ENCODE peak calls at places on chromosomes 6 and 20, in four cellular contexts. Q is HCT116, K is HepG2, E is K562. D is an unnamed sample.

GRCh38 chr20:37120497-37120896 is 24.7 kb upstream of the RBL1 start:
- DNase-seq in K (no peak), Q (no peak), E (no peak), D (no peak)

GRCh38 chr6:138651491-138651890 is 122.1 kb upstream of the CCDC28A start:
- DNase-seq in Q (no peak), K (no peak), E (no peak), D (no peak)

GRCh38 chr6:40325791-40326190 is 261.4 kb downstream of the LRFN2 start:
- DNase-seq in Q (no peak), E (no peak), K (no peak), D (no peak)

GRCh38 chr6:164855281-164855680 is 454.1 kb downstream of the C6orf118 start:
- DNase-seq in E (no peak), Q (no peak), K (no peak), D (no peak)

GRCh38 chr20:19672498-19672897 is 85.6 kb upstream of the RIN2 start:
- DNase-seq in Q (no peak), K (no peak), E (no peak), D (no peak)

GRCh38 chr6:91697010-91697694 is 1110.3 kb upstream of the MAP3K7 start:
- DNase-seq in E (no peak), Q (no peak), K (no peak), D (peak)

GRCh38 chr6:139752086-139752485 is 377.6 kb upstream of the CITED2 start:
- DNase-seq in Q (no peak), K (no peak), E (no peak), D (no peak)

GRCh38 chr6:161211380-161212035 is 62.4 kb downstream of the AGPAT4 start:
- DNase-seq in Q (peak), E (peak), K (no peak), D (no peak)

GRCh38 chr6:166484863-166485262 is 101.6 kb downstream of the RAMACL start:
- DNase-seq in Q (no peak), K (no peak), E (no peak), D (no peak)

GRCh38 chr20:56111951-56112730 is 106.8 kb upstream of the CBLN4 start:
- DNase-seq in Q (no peak), K (no peak), E (no peak), D (no peak)

GRCh38 chr20:4740774-4741431 is 19.2 kb downstream of the PRND start:
- DNase-seq in K (peak), Q (peak), E (peak), D (no peak)

GRCh38 chr6:132669690-132670291 is 10.8 kb upstream of the TAAR1 start:
- DNase-seq in Q (peak), E (peak), K (peak), D (peak)

GRCh38 chr6:133108377-133108776 is 132.8 kb upstream of the EYA4 start:
- DNase-seq in E (no peak), K (no peak), Q (no peak), D (no peak)

GRCh38 chr6:90397929-90398674 is 101.5 kb upstream of the BACH2 start:
- DNase-seq in Q (no peak), K (no peak), E (no peak), D (no peak)

GRCh38 chr6:79111549-79111948 is 33.5 kb upstream of the PHIP start:
- DNase-seq in E (no peak), Q (no peak), K (no peak), D (no peak)

GRCh38 chr20:56843817-56844216 is 214.7 kb downstream of the TFAP2C start:
- DNase-seq in E (peak), Q (peak), K (no peak), D (no peak)

GRCh38 chr6:78489874-78490273 is 377.5 kb upstream of the IRAK1BP1 start:
- DNase-seq in K (no peak), E (no peak), Q (no peak), D (no peak)

GRCh38 chr6:225121-225721 is 67.1 kb upstream of the DUSP22 start:
- DNase-seq in K (no peak), Q (no peak), E (no peak), D (no peak)
- TF ChIP-seq POLR2AphosphoS5 in K (no peak), Q (no peak), E (no peak), D (no peak)

GRCh38 chr6:158010591-158011477 is 29.2 kb downstream of the SYNJ2 start:
- DNase-seq in E (no peak), Q (no peak), K (peak), D (no peak)
- TF ChIP-seq TCF7L2 in E (no peak), Q (no peak), K (no peak), D (no peak)

DNA sequence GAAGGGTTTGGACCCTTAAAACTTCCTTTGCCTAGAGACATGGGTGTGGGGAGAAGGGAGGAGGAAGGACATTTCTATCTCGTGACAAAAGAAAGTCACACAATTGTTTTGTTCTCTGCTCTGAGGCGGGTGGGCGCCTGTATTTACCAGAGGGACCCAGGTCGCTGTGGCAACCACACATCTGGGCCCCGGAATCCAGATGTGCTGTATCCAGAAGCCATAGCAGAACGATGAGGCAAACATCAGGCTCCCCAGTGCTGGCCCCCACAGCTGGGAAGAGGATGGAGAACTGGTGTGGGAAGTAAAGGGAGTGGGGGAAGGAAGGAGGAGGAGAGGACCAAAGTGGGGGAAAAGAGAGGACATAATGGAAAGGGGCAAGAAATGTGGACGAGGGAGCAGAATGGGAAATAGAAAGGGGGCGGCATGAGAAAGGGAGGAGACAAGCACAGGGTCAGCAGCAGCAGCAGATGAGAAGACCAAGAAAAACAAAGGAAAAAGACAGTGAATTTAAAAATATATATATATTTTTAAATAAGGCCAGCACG is 3.4 kb upstream of the TNXB start:
- DNase-seq in K (no peak), E (no peak), Q (no peak), D (no peak)
- TF ChIP-seq POLR2AphosphoS5 in K (no peak), E (no peak), Q (no peak), D (no peak)

GRCh38 chr6:75418233-75418632 is 75.4 kb downstream of the FILIP1 start:
- DNase-seq in K (no peak), E (no peak), Q (no peak), D (no peak)
- TF ChIP-seq TCF7L2 in K (no peak), E (no peak), Q (no peak), D (no peak)

DNA sequence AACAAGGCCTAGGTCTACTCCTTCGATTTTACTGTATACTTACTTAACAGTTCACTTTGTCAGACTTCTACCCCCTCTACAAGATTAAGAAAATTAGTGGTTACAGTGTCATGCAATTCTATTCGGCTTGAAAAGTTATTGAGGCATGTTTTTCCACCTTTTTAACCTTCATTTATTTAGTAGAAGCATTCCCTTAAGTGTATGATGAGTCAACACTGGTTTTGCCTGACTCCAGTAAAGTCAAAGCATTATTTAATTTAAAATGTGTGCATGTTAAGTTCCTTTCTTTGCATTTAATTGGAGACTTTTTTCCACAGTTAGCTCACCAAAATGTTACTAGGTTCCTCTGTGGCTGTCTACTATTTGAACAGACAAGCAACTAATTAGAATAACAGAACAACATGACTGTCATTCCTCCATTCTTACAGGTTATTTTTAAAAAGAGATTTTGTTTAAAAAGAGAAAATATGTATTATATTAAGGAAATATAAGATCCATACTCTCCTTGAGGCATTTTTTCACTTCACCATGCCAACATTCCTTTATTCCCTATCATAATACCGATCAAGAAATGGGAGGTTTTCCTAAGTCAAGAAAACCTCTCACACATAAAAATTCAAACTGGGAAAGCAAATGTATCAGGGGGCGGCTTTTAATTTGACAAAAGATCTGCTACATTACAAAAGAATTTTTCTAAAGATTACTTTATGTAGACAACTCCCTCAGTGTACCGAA is 361.1 kb downstream of the UTRN start:
- DNase-seq in Q (no peak), E (no peak), K (no peak), D (no peak)
- TF ChIP-seq POLR2AphosphoS5 in Q (no peak), E (no peak), K (no peak), D (no peak)

GRCh38 chr20:2692036-2692885 is at the start of gene EBF4:
- DNase-seq in K (no peak), Q (no peak), E (peak), D (no peak)
- TF ChIP-seq TCF7L2 in K (no peak), Q (no peak), E (no peak), D (no peak)

DNA sequence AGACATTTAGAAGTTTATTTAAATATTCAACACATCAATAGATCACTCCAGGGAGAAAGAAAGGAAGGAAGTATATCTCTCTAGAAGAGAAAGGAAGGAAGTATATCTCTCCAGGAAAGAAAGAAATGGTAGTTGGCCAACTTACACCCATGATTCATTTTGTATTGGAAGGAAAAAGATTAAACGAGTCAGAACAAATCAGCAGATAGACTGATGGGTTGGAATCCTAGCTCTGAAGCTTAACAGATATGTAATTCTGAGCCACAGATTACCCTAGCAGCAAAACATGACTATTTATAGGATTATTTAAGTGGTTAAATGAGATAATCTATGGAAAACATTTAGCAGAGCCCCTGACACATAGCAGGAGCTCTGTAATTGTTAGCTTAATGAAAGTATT is 27.1 kb downstream of the COL12A1 start:
- DNase-seq in Q (no peak), E (no peak), K (no peak), D (no peak)
- TF ChIP-seq POLR2AphosphoS5 in Q (no peak), E (no peak), K (no peak), D (no peak)

GRCh38 chr6:125791151-125791819 is 525 bp downstream of the NCOA7 start:
- DNase-seq in Q (no peak), K (peak), E (peak), D (peak)
- TF ChIP-seq TCF7L2 in Q (no peak), K (no peak), E (no peak), D (no peak)

GRCh38 chr20:1803216-1804128 is 91.7 kb upstream of the SIRPA start:
- DNase-seq in Q (no peak), E (no peak), K (no peak), D (no peak)
- TF ChIP-seq POLR2AphosphoS5 in Q (no peak), E (no peak), K (no peak), D (no peak)

D was measured in Panc1.